ENCODE peak calls at places on chromosomes 3 and 15, in five cellular contexts. I is spleen, X is WERI-Rb-1, B is lung, Y is cardiac fibroblast. R is an unnamed sample.

GRCh38 chr15:57680021-57680420 is 26.5 kb upstream of the POLR2M start:
- DNase-seq in I (no peak), X (no peak), B (no peak), Y (peak; percentile 51), R (peak; percentile 65)

GRCh38 chr15:90664650-90665287 is 52.4 kb upstream of the BLM start:
- DNase-seq in I (peak; percentile 84), X (peak; percentile 34), B (peak; percentile 38), Y (peak; percentile 58), R (peak; percentile 21)

GRCh38 chr3:141367038-141367730 is 1.1 kb upstream of the ZBTB38 start:
- DNase-seq in I (no peak), X (no peak), B (no peak), Y (peak; percentile 99), R (peak; percentile 98)

GRCh38 chr15:74368121-74368520 is 675 bp upstream of the CYP11A1 start:
- DNase-seq in I (no peak), X (no peak), B (no peak), Y (no peak), R (no peak)

GRCh38 chr15:98213346-98213979 is 253.0 kb downstream of the ARRDC4 start:
- DNase-seq in I (no peak), X (no peak), B (no peak), Y (no peak), R (no peak)

GRCh38 chr3:72938471-72939265 is 50.8 kb downstream of the GXYLT2 start:
- DNase-seq in I (no peak), X (no peak), B (peak; percentile 74), Y (peak; percentile 99), R (peak; percentile 8)

GRCh38 chr3:151047636-151048035 is 37.8 kb upstream of the MED12L start:
- DNase-seq in I (no peak), X (no peak), B (no peak), Y (peak; percentile 58), R (no peak)

GRCh38 chr3:14523792-14524191 is 16.4 kb downstream of the GRIP2 start:
- DNase-seq in I (no peak), X (peak; percentile 9), B (no peak), Y (peak; percentile 6), R (peak; percentile 22)

GRCh38 chr3:123386477-123387040 is 62.3 kb downstream of the ADCY5 start:
- DNase-seq in I (peak; percentile 31), X (no peak), B (no peak), Y (no peak), R (no peak)

GRCh38 chr3:66561374-66561773 is 60.6 kb upstream of the LRIG1 start:
- DNase-seq in I (no peak), X (no peak), B (no peak), Y (no peak), R (no peak)

GRCh38 chr3:63975705-63976104 is 47.6 kb downstream of the PSMD6 start:
- DNase-seq in I (no peak), X (no peak), B (no peak), Y (peak; percentile 68), R (peak; percentile 33)

GRCh38 chr15:72136170-72137051 is 18.2 kb downstream of the SENP8 start:
- DNase-seq in I (no peak), X (no peak), B (no peak), Y (no peak), R (no peak)

GRCh38 chr15:63815211-63815610 is 18.5 kb downstream of the HERC1 start:
- DNase-seq in I (no peak), X (no peak), B (no peak), Y (no peak), R (no peak)

GRCh38 chr15:48579945-48580671 is 65.4 kb downstream of the FBN1 start:
- DNase-seq in I (no peak), X (no peak), B (no peak), Y (peak; percentile 81), R (no peak)

GRCh38 chr15:58473720-58474119 is 41.9 kb downstream of the LIPC start:
- DNase-seq in I (no peak), X (no peak), B (no peak), Y (peak; percentile 85), R (no peak)

GRCh38 chr3:70829101-70829500 is 516.7 kb upstream of the MDFIC2 start:
- DNase-seq in I (no peak), X (no peak), B (no peak), Y (peak; percentile 86), R (peak; percentile 68)

GRCh38 chr3:53496984-53497383 is 2.6 kb downstream of the CACNA1D start:
- DNase-seq in I (no peak), X (no peak), B (no peak), Y (no peak), R (no peak)

GRCh38 chr15:57890351-57890750 is 175.2 kb downstream of the ALDH1A2 start:
- DNase-seq in I (no peak), X (no peak), B (no peak), Y (peak; percentile 8), R (peak; percentile 71)

GRCh38 chr3:60809857-60810256 is 441.4 kb downstream of the FHIT start:
- DNase-seq in I (no peak), X (no peak), B (no peak), Y (peak; percentile 29), R (no peak)

GRCh38 chr15:48759921-48760320 is 50.9 kb downstream of the CEP152 start:
- DNase-seq in I (no peak), X (no peak), B (peak; percentile 59), Y (no peak), R (no peak)

GRCh38 chr3:197209366-197210260 is 88.8 kb downstream of the DLG1 start:
- DNase-seq in I (no peak), X (no peak), B (no peak), Y (no peak), R (no peak)

GRCh38 chr3:8500208-8500961 is 1.2 kb upstream of the LMCD1 start:
- DNase-seq in I (no peak), X (peak; percentile 49), B (peak; percentile 43), Y (peak; percentile 67), R (no peak)

GRCh38 chr15:100788080-100788730 is 91.4 kb upstream of the ALDH1A3 start:
- DNase-seq in I (no peak), X (no peak), B (peak; percentile 20), Y (no peak), R (no peak)

GRCh38 chr15:100786901-100787566 is 92.6 kb upstream of the ALDH1A3 start:
- DNase-seq in I (no peak), X (no peak), B (peak; percentile 24), Y (no peak), R (no peak)

GRCh38 chr15:100788731-100789105 is 90.9 kb upstream of the ALDH1A3 start:
- DNase-seq in I (peak; percentile 23), X (no peak), B (no peak), Y (no peak), R (no peak)

GRCh38 chr15:100786139-100786531 is 93.5 kb upstream of the ALDH1A3 start:
- DNase-seq in I (no peak), X (no peak), B (no peak), Y (no peak), R (no peak)

DNA sequence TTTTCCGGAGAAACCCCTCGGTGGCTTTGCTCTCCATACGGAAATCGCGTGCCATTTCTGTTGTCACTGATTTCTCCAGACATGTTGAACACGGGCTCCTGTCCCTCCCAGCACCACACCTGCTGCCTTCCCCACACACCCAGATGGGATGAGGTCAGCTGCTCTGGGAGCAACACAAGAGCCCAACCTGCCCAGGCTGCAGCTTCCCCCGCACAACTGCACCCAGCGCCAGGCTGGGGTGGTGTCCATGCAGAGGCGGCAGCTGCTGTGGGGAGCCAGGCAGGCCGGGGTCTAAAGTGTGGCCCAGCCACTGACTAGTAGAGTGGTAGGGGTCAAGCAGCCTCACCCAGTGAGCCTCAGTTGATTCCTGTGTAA is 92.1 kb upstream of the ALDH1A3 start:
- DNase-seq in I (no peak), X (no peak), B (peak; percentile 20), Y (no peak), R (no peak)
- H3K4me3 ChIP-seq in I (no peak overlapping the region), X (no peak overlapping the region), B (no peak overlapping the region), Y (no peak overlapping the region), R (no peak overlapping the region)

DNA sequence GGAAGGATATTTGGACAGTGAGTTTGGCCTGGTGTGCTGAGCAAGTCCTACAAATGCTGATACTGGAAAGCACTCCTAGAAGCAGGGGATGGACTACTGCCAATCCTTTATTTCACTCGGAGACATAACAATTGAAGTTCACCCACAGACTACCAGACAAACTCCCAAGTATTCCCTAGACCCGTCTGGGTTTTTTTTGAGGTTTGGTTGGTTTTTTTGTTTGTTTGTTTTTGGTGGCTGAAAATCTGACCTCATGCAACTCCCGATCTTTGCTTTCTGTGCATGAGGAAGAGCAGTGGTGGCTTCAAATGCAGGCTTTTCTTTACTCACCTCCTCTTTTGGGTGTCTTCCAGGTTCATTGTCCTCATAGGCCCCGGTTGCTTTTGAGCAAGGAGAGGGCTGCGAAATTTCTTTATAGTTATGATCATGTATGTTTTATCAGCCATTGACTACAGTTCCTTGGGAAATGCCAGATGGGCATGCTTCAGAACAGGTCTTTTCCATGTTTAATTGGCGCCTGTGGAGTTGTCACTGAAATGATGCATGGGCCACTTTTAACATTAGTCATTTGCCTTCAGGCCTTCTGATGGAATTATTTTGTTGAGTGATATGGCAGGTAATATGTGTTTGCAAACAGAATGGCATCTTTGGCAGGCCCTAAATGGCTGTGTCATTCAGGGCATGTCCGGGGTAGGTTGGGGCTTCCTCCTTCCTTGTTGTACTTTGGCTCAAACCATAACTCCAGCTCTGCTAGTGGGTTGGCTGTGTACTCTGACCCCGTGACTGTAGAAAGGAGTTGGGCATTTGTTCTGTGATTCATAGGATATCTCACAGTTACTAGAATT is 81.3 kb upstream of the ZBED2 start:
- DNase-seq in I (no peak), X (no peak), B (no peak), Y (peak; percentile 29), R (peak; percentile 91)
- H3K4me3 ChIP-seq in I (peak overlapping the region; percentile 62), X (no peak overlapping the region), B (no peak overlapping the region), Y (no peak overlapping the region), R (peak overlapping the region; percentile 1)

GRCh38 chr3:48427630-48427962 is 2.3 kb downstream of the PLXNB1 start:
- DNase-seq in I (no peak), X (no peak), B (no peak), Y (no peak), R (no peak)
- H3K4me3 ChIP-seq in I (peak overlapping the region; percentile 75), X (no peak overlapping the region), B (no peak overlapping the region), Y (no peak overlapping the region), R (no peak overlapping the region)

GRCh38 chr3:122080188-122080587 is 25.0 kb downstream of the CD86 start:
- DNase-seq in I (no peak), X (no peak), B (no peak), Y (no peak), R (no peak)

GRCh38 chr3:122079524-122079923 is 24.4 kb downstream of the CD86 start:
- DNase-seq in I (no peak), X (no peak), B (no peak), Y (no peak), R (no peak)

GRCh38 chr3:122077293-122078234 is 22.4 kb downstream of the CD86 start:
- DNase-seq in I (no peak), X (no peak), B (no peak), Y (no peak), R (no peak)

GRCh38 chr3:122076414-122077292 is 21.5 kb downstream of the CD86 start:
- DNase-seq in I (no peak), X (no peak), B (no peak), Y (no peak), R (no peak)

DNA sequence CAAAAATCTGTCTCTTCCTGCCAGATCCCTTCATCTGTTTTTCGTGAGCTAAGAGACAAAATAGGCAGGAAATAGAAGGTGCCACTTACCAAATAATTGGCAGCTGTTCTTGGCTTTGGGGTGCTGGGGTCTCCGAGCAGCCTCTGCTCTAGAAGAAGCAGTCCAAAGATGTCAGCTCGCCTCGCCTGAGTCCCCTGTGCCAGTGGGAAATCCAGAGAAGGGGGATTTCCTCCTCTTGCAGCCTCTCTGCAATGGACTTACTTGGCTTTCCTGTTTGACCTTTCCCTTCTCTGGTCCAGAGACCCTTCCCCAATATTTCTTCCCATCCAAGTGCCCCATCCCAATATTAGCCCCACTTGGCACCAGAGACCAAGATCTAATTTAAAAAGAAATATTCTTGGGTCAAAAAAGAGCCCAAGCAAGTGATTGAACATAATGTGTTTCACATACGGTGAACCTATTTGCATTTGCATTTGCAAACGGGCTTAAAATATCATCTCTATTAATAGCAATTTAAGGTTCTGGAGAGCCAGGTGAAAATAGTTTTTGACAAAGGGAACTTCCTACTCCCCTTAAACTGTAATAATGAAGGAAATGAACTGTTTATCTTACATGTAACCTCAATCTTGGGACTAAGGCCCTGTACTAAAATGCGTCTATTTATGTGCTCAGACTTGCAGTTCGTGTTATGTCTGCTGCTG is 23.2 kb downstream of the CD86 start:
- DNase-seq in I (no peak), X (no peak), B (no peak), Y (no peak), R (no peak)
- H3K4me3 ChIP-seq in I (peak overlapping the region; percentile 36), X (no peak overlapping the region), B (no peak overlapping the region), Y (no peak overlapping the region), R (no peak overlapping the region)